ENCODE peak calls at places on chromosomes 1 and 21, in five cellular contexts. P is A549, Q is IMR-90, R is H1, A is HepG2. O is an unnamed sample.

GRCh38 chr1:81781749-81782148 is 19.0 kb upstream of the ADGRL2 start:
- DNase-seq in P (no peak), Q (no peak), R (no peak), A (no peak), O (no peak)

GRCh38 chr21:28066051-28066450 is 926.6 kb downstream of the LTN1 start:
- DNase-seq in P (no peak), Q (peak), R (no peak), A (no peak), O (no peak)

GRCh38 chr1:72284398-72285073 is 2.2 kb upstream of the NEGR1 start:
- DNase-seq in P (no peak), Q (peak), R (peak), A (peak), O (no peak)

GRCh38 chr21:35226302-35226701 is 177.2 kb upstream of the RUNX1 start:
- DNase-seq in P (no peak), Q (peak), R (no peak), A (peak), O (no peak)

GRCh38 chr1:175824079-175824478 is 80.7 kb upstream of the TNR start:
- DNase-seq in P (no peak), Q (no peak), R (peak), A (no peak), O (peak)

GRCh38 chr1:50970927-50971582 is 1.0 kb downstream of the CDKN2C start:
- DNase-seq in P (no peak), Q (no peak), R (no peak), A (no peak), O (peak)

GRCh38 chr1:235882816-235883215 is 16.1 kb upstream of the LYST start:
- DNase-seq in P (no peak), Q (no peak), R (no peak), A (no peak), O (no peak)

GRCh38 chr21:37208741-37209225 is 58.4 kb downstream of the VPS26C start:
- DNase-seq in P (no peak), Q (no peak), R (no peak), A (no peak), O (no peak)

GRCh38 chr1:231359113-231359512 is 21.0 kb downstream of the SPRTN start:
- DNase-seq in P (no peak), Q (peak), R (no peak), A (no peak), O (no peak)

GRCh38 chr21:17711896-17712295 is 99.2 kb upstream of the BTG3 start:
- DNase-seq in P (no peak), Q (no peak), R (no peak), A (no peak), O (no peak)

GRCh38 chr1:185804206-185804605 is 70.0 kb downstream of the HMCN1 start:
- DNase-seq in P (no peak), Q (peak), R (no peak), A (no peak), O (no peak)

GRCh38 chr1:18041685-18042355 is 65.8 kb upstream of the IGSF21 start:
- DNase-seq in P (no peak), Q (no peak), R (peak), A (no peak), O (no peak)

GRCh38 chr1:59072017-59072947 is 224.6 kb upstream of the FGGY start:
- DNase-seq in P (no peak), Q (peak), R (no peak), A (no peak), O (no peak)

GRCh38 chr1:119680193-119680592 is 31.5 kb upstream of the PHGDH start:
- DNase-seq in P (no peak), Q (no peak), R (no peak), A (no peak), O (no peak)

GRCh38 chr1:116949213-116949985 is 39.7 kb downstream of the PTGFRN start:
- DNase-seq in P (no peak), Q (no peak), R (peak), A (no peak), O (no peak)
- TF ChIP-seq MAFK in P (no peak), Q (no peak), R (no peak), A (no peak), O (no peak)

DNA sequence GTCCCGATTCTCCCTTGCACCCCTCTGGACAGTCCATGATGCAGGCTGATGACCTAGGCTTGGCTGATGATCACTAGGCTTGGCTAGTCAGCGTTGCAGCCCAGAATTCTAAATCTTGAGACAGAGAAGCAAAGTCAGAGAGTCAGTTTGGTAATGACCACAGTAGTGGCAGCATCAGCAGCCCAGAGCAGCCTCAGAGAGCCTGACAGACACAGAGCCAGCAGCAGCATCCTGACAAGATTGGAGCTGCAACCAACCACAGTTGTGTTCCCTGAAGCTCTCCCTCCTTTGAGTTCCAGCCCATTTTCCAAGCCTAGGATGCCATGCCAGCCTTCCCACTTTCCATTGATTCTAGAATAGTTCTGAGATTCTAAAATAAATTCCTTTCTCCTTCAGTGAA is 16.8 kb upstream of the ITLN1 start:
- DNase-seq in P (no peak), Q (no peak), R (no peak), A (no peak), O (no peak)
- TF ChIP-seq MAFK in P (no peak), Q (no peak), R (no peak), A (no peak), O (no peak)

GRCh38 chr1:220922951-220923350 is 43.7 kb downstream of the HLX start:
- DNase-seq in P (no peak), Q (no peak), R (no peak), A (no peak), O (no peak)
- TF ChIP-seq MAFK in P (no peak), Q (no peak), R (no peak), A (no peak), O (no peak)

GRCh38 chr1:151847867-151848596 is 5.5 kb downstream of the THEM5 start:
- DNase-seq in P (no peak), Q (no peak), R (no peak), A (no peak), O (no peak)

GRCh38 chr1:151849871-151850270 is 3.6 kb downstream of the THEM5 start:
- DNase-seq in P (no peak), Q (no peak), R (no peak), A (no peak), O (no peak)

GRCh38 chr1:151843398-151843797 is 3.8 kb upstream of the C2CD4D start:
- DNase-seq in P (no peak), Q (no peak), R (no peak), A (no peak), O (no peak)

GRCh38 chr1:151846686-151847227 is 6.8 kb downstream of the THEM5 start:
- DNase-seq in P (no peak), Q (no peak), R (no peak), A (no peak), O (no peak)

DNA sequence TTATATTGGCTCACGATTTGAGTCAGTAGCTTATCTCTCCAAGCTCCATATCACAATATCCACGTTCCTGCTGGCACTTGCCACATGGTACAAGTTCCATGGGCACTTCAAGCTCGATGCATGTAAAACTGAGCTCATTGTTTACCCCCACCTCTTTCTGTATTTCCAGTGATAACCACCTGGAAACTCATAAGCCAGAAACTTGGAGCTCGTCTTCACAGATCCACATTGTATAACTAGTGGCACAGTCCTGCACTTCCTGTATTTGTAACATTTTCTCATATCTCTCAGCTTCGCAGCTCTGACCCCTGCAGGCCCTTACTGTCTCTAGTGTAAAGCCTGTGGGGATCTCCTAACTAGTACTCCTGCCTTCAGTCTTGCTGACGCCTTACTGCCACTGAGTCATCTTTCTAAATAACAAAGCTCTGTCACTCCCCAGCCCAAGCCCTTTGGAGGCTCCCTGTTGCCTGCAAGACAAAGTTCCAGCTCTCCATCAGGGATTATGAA is 6.5 kb upstream of the C2CD4D start:
- DNase-seq in P (peak), Q (peak), R (no peak), A (peak), O (peak)
- TF ChIP-seq MAFK in P (no peak), Q (no peak), R (no peak), A (no peak), O (no peak)

DNA sequence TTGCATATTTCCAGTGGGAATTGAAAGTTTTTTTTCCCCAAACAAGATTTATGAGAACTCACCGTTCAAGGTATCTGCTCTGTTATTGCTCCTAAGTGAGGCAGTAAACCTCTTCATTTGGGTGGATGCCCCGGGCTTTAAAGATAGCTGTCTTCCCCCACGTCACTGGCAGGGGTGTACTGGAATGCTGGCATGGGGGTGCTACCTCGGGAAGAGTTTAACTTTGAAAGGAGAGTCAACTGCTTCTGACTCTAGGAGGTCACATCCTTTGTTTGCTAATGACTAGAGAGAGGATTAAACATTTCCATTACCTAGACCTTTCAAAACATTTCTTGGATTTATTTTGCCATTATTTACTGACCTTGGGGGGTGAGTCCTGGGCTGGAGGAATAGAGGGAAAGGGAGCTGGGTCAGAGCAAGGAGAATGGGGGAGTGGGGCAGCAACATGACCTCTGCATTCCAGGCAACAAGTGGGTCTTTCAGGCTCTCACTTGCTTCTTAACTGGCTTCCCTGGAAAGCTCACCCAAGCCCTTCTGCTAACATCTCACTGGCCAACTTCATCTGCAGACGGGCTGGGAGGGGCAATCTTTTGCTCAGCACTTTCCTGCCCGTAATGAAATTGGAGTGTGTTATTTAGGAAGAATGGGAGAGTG is 204.4 kb downstream of the CAMTA1 start:
- DNase-seq in P (no peak), Q (no peak), R (no peak), A (no peak), O (no peak)
- TF ChIP-seq MAFK in P (no peak), Q (no peak), R (no peak), A (no peak), O (no peak)

DNA sequence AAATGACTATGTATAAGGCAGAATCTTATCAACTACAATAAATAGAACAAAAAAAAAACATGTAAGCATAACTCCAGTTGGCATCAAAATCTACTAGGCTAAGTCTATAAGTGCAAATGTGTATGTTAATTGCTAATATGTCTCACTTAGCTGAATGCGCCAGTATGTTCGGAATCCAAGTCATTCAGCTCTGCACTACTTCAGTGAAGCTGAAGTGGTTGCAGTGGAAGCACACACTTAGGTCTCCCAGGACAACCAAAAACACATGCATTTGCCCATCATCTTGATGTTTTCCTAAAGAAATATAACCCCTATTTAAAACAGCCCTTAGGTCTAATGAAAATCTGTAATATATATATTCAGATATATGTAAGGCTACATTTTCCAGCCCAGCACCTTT is 41.0 kb upstream of the RGS2 start:
- DNase-seq in P (no peak), Q (no peak), R (no peak), A (no peak), O (no peak)
- TF ChIP-seq MAFK in P (no peak), Q (no peak), R (no peak), A (no peak), O (no peak)

GRCh38 chr1:42258218-42258617 is 76.8 kb downstream of the FOXJ3 start:
- DNase-seq in P (no peak), Q (no peak), R (no peak), A (no peak), O (no peak)
- TF ChIP-seq MAFK in P (no peak), Q (no peak), R (no peak), A (no peak), O (no peak)